ENCODE peak calls at places on chromosome 14, in five cellular contexts. P is sigmoid colon; A is ELF-1; N is SJCRH30; Z is activated T-helper 1 cell treated with anti-CD3 and anti-CD28 coated beads, Interleukin-12 subunit alpha, Interleukin-12 subunit beta, Interleukin-2, Interleukin-4 antibody, amounts not matched to agents 30 ng/mL and 10 ng/mL and 1 ng/mL, durations not matched to agents 14 hours and 24 hours and 36 hours. D is an unnamed sample.

GRCh38 chr14:96136361-96136760 is 68.3 kb upstream of the BDKRB2 start:
- DNase-seq in P (no peak), A (no peak), N (no peak), Z (no peak), D (no peak)

GRCh38 chr14:62185078-62185477 is 422.9 kb downstream of the SNAPC1 start:
- DNase-seq in P (no peak), A (no peak), N (no peak), Z (no peak), D (no peak)

GRCh38 chr14:98198385-98198784 is 1073.6 kb downstream of the BCL11B start:
- DNase-seq in P (no peak), A (peak), N (no peak), Z (peak), D (no peak)

GRCh38 chr14:64191756-64192155 is 102.4 kb downstream of the ESR2 start:
- DNase-seq in P (no peak), A (no peak), N (no peak), Z (no peak), D (no peak)

GRCh38 chr14:61562321-61563161 is 132.8 kb upstream of the HIF1A start:
- DNase-seq in P (no peak), A (no peak), N (peak), Z (peak), D (no peak)

GRCh38 chr14:22432348-22432976 is 156.6 kb downstream of the DAD1 start:
- DNase-seq in P (no peak), A (no peak), N (peak), Z (no peak), D (peak)

GRCh38 chr14:28407931-28408330 is 358.7 kb upstream of the FOXG1 start:
- DNase-seq in P (no peak), A (no peak), N (peak), Z (no peak), D (no peak)

GRCh38 chr14:33587761-33588160 is 363.1 kb downstream of the EGLN3 start:
- DNase-seq in P (no peak), A (no peak), N (no peak), Z (no peak), D (no peak)

GRCh38 chr14:94282991-94283723 is 9.9 kb downstream of the SERPINA10 start:
- DNase-seq in P (no peak), A (no peak), N (no peak), Z (no peak), D (no peak)

GRCh38 chr14:101323111-101323510 is 238.2 kb upstream of the DIO3 start:
- DNase-seq in P (no peak), A (no peak), N (no peak), Z (no peak), D (no peak)

GRCh38 chr14:38175658-38176057 is 32.0 kb upstream of the SSTR1 start:
- DNase-seq in P (no peak), A (no peak), N (no peak), Z (no peak), D (no peak)

GRCh38 chr14:67418368-67419174 is 6.6 kb upstream of the PLEK2 start:
- DNase-seq in P (peak), A (no peak), N (no peak), Z (no peak), D (no peak)